ENCODE peak calls at places on chromosomes 1 and 21, in five cellular contexts. C is MM.1S; K is CD8-positive, alpha-beta T cell; P is Panc1; Y is GM06990. V is an unnamed sample.

GRCh38 chr1:94734963-94735899 is 84.9 kb upstream of the SLC44A3 start:
- DNase-seq in C (no peak), K (no peak), P (no peak), Y (no peak), V (no peak)

GRCh38 chr1:14855278-14855677 is 256.8 kb downstream of the KAZN start:
- DNase-seq in C (no peak), K (no peak), P (no peak), Y (no peak), V (no peak)

GRCh38 chr1:63793741-63794240 is 20.0 kb downstream of the ROR1 start:
- DNase-seq in C (no peak), K (no peak), P (no peak), Y (no peak), V (no peak)

GRCh38 chr1:52053862-52054261 is 1.1 kb downstream of the TXNDC12 start:
- DNase-seq in C (no peak), K (no peak), P (no peak), Y (no peak), V (no peak)

GRCh38 chr1:46137901-46138300 is 5.5 kb upstream of the PIK3R3 start:
- DNase-seq in C (no peak), K (no peak), P (no peak), Y (no peak), V (no peak)

GRCh38 chr1:63122051-63122450 is 200.3 kb upstream of the FOXD3 start:
- DNase-seq in C (no peak), K (no peak), P (no peak), Y (no peak), V (peak)

GRCh38 chr1:82755671-82756070 is 954.9 kb downstream of the ADGRL2 start:
- DNase-seq in C (no peak), K (no peak), P (no peak), Y (no peak), V (no peak)

GRCh38 chr1:227459326-227459841 is 104.0 kb upstream of the ZNF678 start:
- DNase-seq in C (no peak), K (no peak), P (no peak), Y (no peak), V (no peak)

GRCh38 chr1:33880298-33880697 is 16.4 kb downstream of the HMGB4 start:
- DNase-seq in C (no peak), K (no peak), P (no peak), Y (no peak), V (no peak)

GRCh38 chr1:90335566-90335965 is 340.7 kb downstream of the ZNF326 start:
- DNase-seq in C (no peak), K (no peak), P (no peak), Y (no peak), V (no peak)

GRCh38 chr1:225426395-225427248 is 1.2 kb downstream of the LBR start:
- DNase-seq in C (peak), K (no peak), P (no peak), Y (peak), V (peak)

GRCh38 chr1:247331172-247331525 is 518 bp downstream of the ZNF496 start:
- DNase-seq in C (peak), K (peak), P (no peak), Y (peak), V (peak)

GRCh38 chr1:153536618-153537375 is 1.0 kb upstream of the S100A6 start:
- DNase-seq in C (no peak), K (no peak), P (no peak), Y (no peak), V (no peak)

GRCh38 chr1:78145105-78145580 is 99.4 kb downstream of the GIPC2 start:
- DNase-seq in C (peak), K (no peak), P (peak), Y (no peak), V (peak)
- TF ChIP-seq CTCF in C (peak), K (peak), P (peak), Y (peak), V (peak)

DNA sequence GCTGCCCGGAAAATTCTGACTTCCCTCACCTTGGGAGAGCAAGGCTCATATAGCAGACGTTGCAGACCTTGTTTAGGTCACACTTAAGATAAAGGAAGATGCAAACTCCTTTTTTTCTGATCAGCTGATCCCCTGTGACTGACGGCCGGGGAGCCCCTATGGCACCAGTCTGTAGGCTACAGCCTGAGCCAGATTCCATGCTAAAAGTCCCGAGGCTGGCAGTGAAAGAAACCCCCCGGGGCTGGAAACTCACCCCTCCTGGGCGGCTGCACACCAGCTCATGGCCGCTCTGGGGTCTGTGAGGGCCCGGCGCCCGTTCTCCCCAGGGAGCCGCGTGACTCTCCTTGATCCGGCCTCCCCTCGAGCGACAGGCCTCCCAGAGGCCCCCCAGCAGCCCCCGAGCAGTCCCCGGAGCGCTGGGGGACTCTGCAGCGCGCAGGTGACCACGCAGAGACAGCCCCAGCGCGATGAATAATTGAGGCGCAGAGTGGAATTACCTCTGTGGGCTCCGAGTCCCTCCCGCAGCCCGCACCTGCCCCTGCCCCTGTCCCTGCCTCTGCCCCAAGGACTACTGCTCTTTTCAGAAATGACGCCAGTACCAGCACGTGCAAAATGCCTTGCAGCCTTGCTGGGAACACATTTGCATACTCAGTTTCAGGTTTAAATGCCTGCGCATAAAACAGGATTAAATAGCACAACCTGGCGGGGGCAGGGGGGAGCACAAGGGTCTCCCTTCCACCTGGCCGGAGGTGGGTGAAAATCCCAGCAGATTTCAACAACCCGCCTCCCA is 62.6 kb upstream of the CLDN14 start:
- DNase-seq in C (peak), K (no peak), P (no peak), Y (peak), V (peak)
- TF ChIP-seq CTCF in C (peak), K (no peak), P (no peak), Y (peak), V (peak)

DNA sequence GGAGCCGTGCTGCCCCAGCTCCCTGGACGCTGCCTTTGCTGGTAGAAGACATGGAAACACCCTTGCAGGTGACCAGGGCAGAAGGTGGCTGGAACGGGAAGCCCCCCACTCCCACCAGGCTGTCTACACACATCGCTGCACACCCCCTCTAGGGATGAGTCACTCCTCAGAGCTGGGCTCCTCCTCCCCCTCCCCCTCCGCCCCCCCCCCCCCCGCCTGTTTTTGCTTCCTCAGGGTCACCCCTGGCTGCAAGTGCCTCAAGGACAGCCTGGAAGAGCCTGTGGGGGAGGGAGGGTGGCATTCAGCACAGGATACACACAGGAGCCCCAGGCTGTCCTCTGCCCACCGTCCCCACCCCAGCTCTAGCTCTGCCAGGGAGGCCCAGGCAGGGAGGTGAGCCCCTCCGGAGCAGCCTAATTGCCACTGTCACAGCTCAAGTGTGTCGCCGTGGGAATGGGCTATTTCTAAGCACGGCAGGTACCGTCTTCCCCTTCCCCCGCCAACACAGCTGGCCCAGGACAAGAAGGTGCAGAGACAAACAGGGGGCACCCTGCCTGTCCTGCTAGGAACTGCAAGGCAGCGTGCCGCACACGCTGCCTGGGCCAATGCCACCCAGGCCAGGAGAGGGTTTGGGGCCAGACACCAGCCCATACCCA is 2.5 kb downstream of the FNDC10 start:
- DNase-seq in C (no peak), K (no peak), P (no peak), Y (no peak), V (peak)
- TF ChIP-seq CTCF in C (peak), K (no peak), P (no peak), Y (peak), V (peak)

GRCh38 chr1:118381197-118381596 is 196.2 kb upstream of the SPAG17 start:
- DNase-seq in C (no peak), K (no peak), P (no peak), Y (no peak), V (no peak)
- TF ChIP-seq CTCF in C (no peak), K (no peak), P (no peak), Y (no peak), V (no peak)

GRCh38 chr21:34949499-34949898 is 99.6 kb downstream of the RUNX1 start:
- DNase-seq in C (no peak), K (no peak), P (no peak), Y (no peak), V (no peak)

GRCh38 chr21:34947122-34947534 is 102.0 kb downstream of the RUNX1 start:
- DNase-seq in C (no peak), K (no peak), P (no peak), Y (no peak), V (no peak)

GRCh38 chr21:34948157-34948556 is 100.9 kb downstream of the RUNX1 start:
- DNase-seq in C (no peak), K (no peak), P (no peak), Y (no peak), V (no peak)

GRCh38 chr21:34950980-34951379 is 98.1 kb downstream of the RUNX1 start:
- DNase-seq in C (no peak), K (no peak), P (no peak), Y (no peak), V (no peak)

GRCh38 chr21:34949045-34949444 is 100.1 kb downstream of the RUNX1 start:
- DNase-seq in C (no peak), K (no peak), P (no peak), Y (no peak), V (no peak)
- TF ChIP-seq CTCF in C (no peak), K (no peak), P (no peak), Y (no peak), V (no peak)

DNA sequence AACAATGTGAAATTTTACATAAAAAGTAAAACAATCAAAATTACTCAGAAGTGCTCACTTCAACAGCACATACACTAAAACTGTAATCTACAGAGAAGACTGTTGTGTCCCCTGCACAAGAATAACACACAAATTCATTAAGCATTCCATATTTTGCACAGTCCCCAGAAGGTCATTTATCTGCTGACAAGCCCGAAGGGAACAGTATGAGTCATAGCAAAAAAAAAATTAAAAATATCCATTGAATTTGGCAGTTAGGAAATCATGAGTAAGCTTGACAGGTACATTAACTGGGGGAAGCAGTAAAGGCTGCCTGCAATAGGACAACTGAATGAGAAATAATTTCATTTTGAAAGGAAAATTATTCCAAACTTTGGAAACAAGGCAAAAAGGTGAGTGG is 3.3 kb upstream of the CACYBP start:
- DNase-seq in C (no peak), K (no peak), P (no peak), Y (no peak), V (no peak)
- TF ChIP-seq CTCF in C (no peak), K (no peak), P (no peak), Y (no peak), V (no peak)

GRCh38 chr1:223245983-223246382 is 102.9 kb upstream of the TLR5 start:
- DNase-seq in C (no peak), K (no peak), P (no peak), Y (no peak), V (no peak)

GRCh38 chr1:223245411-223245810 is 102.4 kb upstream of the TLR5 start:
- DNase-seq in C (no peak), K (no peak), P (no peak), Y (no peak), V (no peak)

GRCh38 chr1:223244366-223245103 is 101.5 kb upstream of the TLR5 start:
- DNase-seq in C (no peak), K (peak), P (no peak), Y (peak), V (peak)

GRCh38 chr1:223248001-223248786 is 105.1 kb upstream of the TLR5 start:
- DNase-seq in C (no peak), K (no peak), P (no peak), Y (no peak), V (no peak)

DNA sequence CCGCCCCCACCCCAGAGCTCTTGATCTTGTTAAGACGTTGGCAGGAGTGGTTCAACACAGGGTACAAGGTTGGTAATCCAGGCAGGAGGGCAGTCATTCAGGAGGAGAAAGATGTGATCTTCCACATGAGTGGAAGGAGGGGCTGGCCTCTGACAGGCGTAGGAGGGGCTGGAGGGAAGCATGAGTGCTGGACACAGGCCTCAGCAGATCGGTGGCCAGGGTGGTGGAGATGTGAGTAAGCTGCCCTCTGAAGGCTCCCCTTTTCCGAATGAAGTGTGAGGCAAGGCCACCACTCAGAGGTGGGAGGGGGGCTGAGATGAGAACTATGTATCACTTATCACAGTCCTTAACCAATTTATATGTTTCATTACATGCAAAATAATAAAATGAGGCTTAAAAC is 103.4 kb upstream of the TLR5 start:
- DNase-seq in C (no peak), K (no peak), P (no peak), Y (no peak), V (no peak)
- TF ChIP-seq CTCF in C (no peak), K (no peak), P (no peak), Y (no peak), V (no peak)

GRCh38 chr1:167061073-167061464 is 29.1 kb downstream of the GPA33 start:
- DNase-seq in C (no peak), K (no peak), P (no peak), Y (no peak), V (no peak)

GRCh38 chr1:167059729-167060107 is 30.5 kb downstream of the GPA33 start:
- DNase-seq in C (no peak), K (no peak), P (no peak), Y (no peak), V (no peak)

GRCh38 chr1:167057297-167057688 is 32.9 kb downstream of the GPA33 start:
- DNase-seq in C (peak), K (no peak), P (no peak), Y (no peak), V (peak)

GRCh38 chr1:167059045-167059728 is 31.0 kb downstream of the GPA33 start:
- DNase-seq in C (peak), K (peak), P (no peak), Y (peak), V (peak)

DNA sequence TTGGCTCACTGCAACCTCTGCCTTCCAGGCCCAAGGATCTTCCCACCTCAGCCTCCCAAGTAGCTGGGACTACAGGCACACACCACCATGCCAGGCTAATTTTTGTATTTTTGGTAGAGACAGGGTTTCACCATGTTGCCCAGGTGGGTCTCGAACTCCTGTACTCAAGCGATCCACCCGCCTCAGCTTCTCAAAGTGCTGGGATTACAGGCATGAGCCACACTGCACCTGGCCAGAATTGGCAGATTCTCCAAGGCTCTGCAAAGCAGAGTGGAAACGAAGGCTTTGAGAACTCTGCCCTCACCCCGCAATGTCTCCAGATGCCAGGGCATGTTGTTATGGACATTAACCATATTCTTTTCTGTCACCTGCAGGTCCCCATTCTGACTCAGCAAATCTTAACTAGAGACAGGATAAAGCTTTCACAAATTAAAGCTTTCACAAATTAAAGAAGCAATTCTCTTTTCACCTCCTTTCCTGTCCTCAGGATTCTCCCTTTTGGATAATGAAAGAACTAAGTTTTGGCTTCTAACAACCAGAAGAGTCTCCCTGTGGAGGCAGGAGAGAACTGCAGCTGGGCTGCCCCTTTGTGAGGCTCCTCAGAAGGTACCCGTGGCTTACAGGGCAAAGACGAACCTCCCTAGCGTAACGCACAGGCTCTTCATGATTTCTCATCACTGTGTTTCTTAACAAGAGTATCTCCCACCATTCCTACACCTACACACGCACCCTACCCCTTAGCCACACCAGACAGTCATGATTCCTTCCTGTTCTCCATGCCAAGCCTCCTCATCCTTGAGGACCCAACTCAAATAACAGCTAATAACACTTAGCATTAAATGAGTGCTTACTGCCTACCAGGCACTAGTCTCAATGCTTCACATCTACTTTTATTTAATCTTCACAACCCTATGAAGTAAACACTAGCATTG is 29.8 kb downstream of the GPA33 start:
- DNase-seq in C (peak), K (no peak), P (no peak), Y (no peak), V (no peak)
- TF ChIP-seq CTCF in C (peak), K (no peak), P (peak), Y (peak), V (no peak)

GRCh38 chr21:21232320-21232719 is 234.1 kb downstream of the NCAM2 start:
- DNase-seq in C (peak), K (no peak), P (peak), Y (no peak), V (no peak)
- TF ChIP-seq CTCF in C (peak), K (no peak), P (peak), Y (no peak), V (no peak)

DNA sequence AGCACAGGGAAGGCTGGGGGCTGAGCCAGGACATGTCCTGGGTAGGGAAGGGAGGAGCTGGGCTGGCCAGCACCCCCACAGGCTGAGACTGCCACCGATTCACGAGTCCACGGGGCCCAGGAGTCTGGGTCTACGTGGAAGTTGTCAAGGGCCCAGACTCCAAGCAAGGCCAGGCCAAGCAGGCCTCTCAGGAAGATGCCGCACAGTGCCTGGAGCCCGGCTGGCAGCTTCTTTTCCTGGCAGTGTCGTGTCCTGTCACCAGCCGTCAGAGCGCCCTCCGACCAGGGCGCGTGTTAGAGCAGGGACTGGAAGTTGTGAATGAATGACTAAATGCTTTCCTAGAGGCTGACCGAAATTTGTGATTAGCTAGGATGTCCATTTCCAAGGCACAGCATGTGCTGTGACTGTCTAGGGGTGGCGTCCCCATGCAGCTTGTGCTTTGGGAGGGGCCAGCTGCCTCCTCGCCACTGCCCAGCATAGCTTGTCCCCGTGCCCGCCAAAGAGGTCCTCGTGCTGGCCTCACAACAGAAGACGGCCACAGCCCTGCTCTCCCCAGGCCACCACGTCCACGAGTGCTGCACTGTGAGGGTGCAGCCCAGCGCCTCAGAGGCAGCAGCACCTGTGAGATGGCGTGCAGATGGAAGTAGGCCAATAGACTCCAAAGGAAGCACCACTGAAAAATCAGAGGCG is 147.4 kb upstream of the COL6A1 start:
- DNase-seq in C (no peak), K (no peak), P (no peak), Y (no peak), V (no peak)
- TF ChIP-seq CTCF in C (no peak), K (no peak), P (no peak), Y (no peak), V (no peak)

V was measured in GM13976.